ENCODE peak calls at places on chromosomes 1 and 21, in eight cellular contexts. One of them, this sample, is unnamed.

GRCh38 chr21:45322960-45323461 is 35.3 kb upstream of the POFUT2 start:
- DNase-seq in progenitor cell of endocrine pancreas: no peak
- DNase-seq in astrocyte of the spinal cord: no peak
- DNase-seq in AG09309: no peak
- DNase-seq in endothelial cell of umbilical vein: no peak
- DNase-seq in heart left ventricle: peak
- DNase-seq in tibial nerve: no peak
- DNase-seq in kidney: peak
- DNase-seq in this sample: no peak

GRCh38 chr21:42038826-42039425 is 28.8 kb upstream of the ZBTB21 start:
- DNase-seq in progenitor cell of endocrine pancreas: no peak
- DNase-seq in astrocyte of the spinal cord: peak
- DNase-seq in AG09309: peak
- DNase-seq in endothelial cell of umbilical vein: no peak
- DNase-seq in heart left ventricle: no peak
- DNase-seq in tibial nerve: no peak
- DNase-seq in kidney: peak
- DNase-seq in this sample: no peak

GRCh38 chr1:2322065-2322571 is 69.2 kb downstream of the MORN1 start:
- DNase-seq in progenitor cell of endocrine pancreas: peak
- DNase-seq in astrocyte of the spinal cord: peak
- DNase-seq in AG09309: peak
- DNase-seq in endothelial cell of umbilical vein: peak
- DNase-seq in heart left ventricle: peak
- DNase-seq in tibial nerve: peak
- DNase-seq in kidney: peak
- DNase-seq in this sample: no peak

GRCh38 chr1:7404046-7404742 is 366.9 kb upstream of the VAMP3 start:
- DNase-seq in progenitor cell of endocrine pancreas: no peak
- DNase-seq in astrocyte of the spinal cord: no peak
- DNase-seq in AG09309: no peak
- DNase-seq in endothelial cell of umbilical vein: no peak
- DNase-seq in heart left ventricle: no peak
- DNase-seq in tibial nerve: no peak
- DNase-seq in kidney: no peak
- DNase-seq in this sample: peak

GRCh38 chr1:161266096-161266679 is 7.6 kb downstream of the PCP4L1 start:
- DNase-seq in progenitor cell of endocrine pancreas: no peak
- DNase-seq in astrocyte of the spinal cord: no peak
- DNase-seq in AG09309: no peak
- DNase-seq in endothelial cell of umbilical vein: no peak
- DNase-seq in heart left ventricle: no peak
- DNase-seq in tibial nerve: no peak
- DNase-seq in kidney: no peak
- DNase-seq in this sample: no peak

GRCh38 chr1:206766251-206766856 is 4.2 kb upstream of the IL19 start:
- DNase-seq in progenitor cell of endocrine pancreas: no peak
- DNase-seq in astrocyte of the spinal cord: peak
- DNase-seq in AG09309: peak
- DNase-seq in endothelial cell of umbilical vein: no peak
- DNase-seq in heart left ventricle: no peak
- DNase-seq in tibial nerve: peak
- DNase-seq in kidney: peak
- DNase-seq in this sample: peak

GRCh38 chr1:16984717-16985116 is 4.3 kb upstream of the MFAP2 start:
- DNase-seq in progenitor cell of endocrine pancreas: no peak
- DNase-seq in astrocyte of the spinal cord: peak
- DNase-seq in AG09309: peak
- DNase-seq in endothelial cell of umbilical vein: peak
- DNase-seq in heart left ventricle: peak
- DNase-seq in tibial nerve: peak
- DNase-seq in kidney: no peak
- DNase-seq in this sample: peak

GRCh38 chr1:238469146-238469601 is 578.5 kb upstream of the ZP4 start:
- DNase-seq in progenitor cell of endocrine pancreas: no peak
- DNase-seq in astrocyte of the spinal cord: peak
- DNase-seq in AG09309: no peak
- DNase-seq in endothelial cell of umbilical vein: no peak
- DNase-seq in heart left ventricle: no peak
- DNase-seq in tibial nerve: no peak
- DNase-seq in kidney: no peak
- DNase-seq in this sample: no peak

GRCh38 chr1:217281332-217281731 is 349.6 kb downstream of the GPATCH2 start:
- DNase-seq in progenitor cell of endocrine pancreas: no peak
- DNase-seq in astrocyte of the spinal cord: no peak
- DNase-seq in AG09309: no peak
- DNase-seq in endothelial cell of umbilical vein: no peak
- DNase-seq in heart left ventricle: no peak
- DNase-seq in tibial nerve: no peak
- DNase-seq in kidney: no peak
- DNase-seq in this sample: no peak

GRCh38 chr1:209648931-209649776 is 3.1 kb downstream of the LAMB3 start:
- DNase-seq in progenitor cell of endocrine pancreas: no peak
- DNase-seq in astrocyte of the spinal cord: peak
- DNase-seq in AG09309: peak
- DNase-seq in endothelial cell of umbilical vein: peak
- DNase-seq in heart left ventricle: no peak
- DNase-seq in tibial nerve: peak
- DNase-seq in kidney: no peak
- DNase-seq in this sample: no peak

GRCh38 chr1:67611841-67612240 is 73.2 kb upstream of the GADD45A start:
- DNase-seq in progenitor cell of endocrine pancreas: no peak
- DNase-seq in astrocyte of the spinal cord: no peak
- DNase-seq in AG09309: no peak
- DNase-seq in endothelial cell of umbilical vein: no peak
- DNase-seq in heart left ventricle: no peak
- DNase-seq in tibial nerve: no peak
- DNase-seq in kidney: no peak
- DNase-seq in this sample: no peak

GRCh38 chr1:219555031-219555667 is 57.8 kb downstream of the ZC3H11B start:
- DNase-seq in progenitor cell of endocrine pancreas: no peak
- DNase-seq in astrocyte of the spinal cord: peak
- DNase-seq in AG09309: peak
- DNase-seq in endothelial cell of umbilical vein: no peak
- DNase-seq in heart left ventricle: no peak
- DNase-seq in tibial nerve: no peak
- DNase-seq in kidney: no peak
- DNase-seq in this sample: peak

GRCh38 chr1:25912076-25912831 is 6.0 kb upstream of the STMN1 start:
- DNase-seq in progenitor cell of endocrine pancreas: no peak
- DNase-seq in astrocyte of the spinal cord: peak
- DNase-seq in AG09309: no peak
- DNase-seq in endothelial cell of umbilical vein: peak
- DNase-seq in heart left ventricle: no peak
- DNase-seq in tibial nerve: no peak
- DNase-seq in kidney: no peak
- DNase-seq in this sample: no peak

GRCh38 chr1:56215771-56216170 is 363.6 kb downstream of the PLPP3 start:
- DNase-seq in progenitor cell of endocrine pancreas: no peak
- DNase-seq in astrocyte of the spinal cord: no peak
- DNase-seq in AG09309: no peak
- DNase-seq in endothelial cell of umbilical vein: no peak
- DNase-seq in heart left ventricle: no peak
- DNase-seq in tibial nerve: no peak
- DNase-seq in kidney: no peak
- DNase-seq in this sample: no peak

GRCh38 chr1:40740039-40740991 is 43.3 kb upstream of the KCNQ4 start:
- DNase-seq in progenitor cell of endocrine pancreas: no peak
- DNase-seq in astrocyte of the spinal cord: no peak
- DNase-seq in AG09309: no peak
- DNase-seq in endothelial cell of umbilical vein: no peak
- DNase-seq in heart left ventricle: no peak
- DNase-seq in tibial nerve: no peak
- DNase-seq in kidney: no peak
- DNase-seq in this sample: no peak

GRCh38 chr1:14552246-14552970 is 46.1 kb upstream of the KAZN start:
- DNase-seq in progenitor cell of endocrine pancreas: no peak
- DNase-seq in astrocyte of the spinal cord: no peak
- DNase-seq in AG09309: no peak
- DNase-seq in endothelial cell of umbilical vein: no peak
- DNase-seq in heart left ventricle: no peak
- DNase-seq in tibial nerve: no peak
- DNase-seq in kidney: no peak
- DNase-seq in this sample: no peak

DNA sequence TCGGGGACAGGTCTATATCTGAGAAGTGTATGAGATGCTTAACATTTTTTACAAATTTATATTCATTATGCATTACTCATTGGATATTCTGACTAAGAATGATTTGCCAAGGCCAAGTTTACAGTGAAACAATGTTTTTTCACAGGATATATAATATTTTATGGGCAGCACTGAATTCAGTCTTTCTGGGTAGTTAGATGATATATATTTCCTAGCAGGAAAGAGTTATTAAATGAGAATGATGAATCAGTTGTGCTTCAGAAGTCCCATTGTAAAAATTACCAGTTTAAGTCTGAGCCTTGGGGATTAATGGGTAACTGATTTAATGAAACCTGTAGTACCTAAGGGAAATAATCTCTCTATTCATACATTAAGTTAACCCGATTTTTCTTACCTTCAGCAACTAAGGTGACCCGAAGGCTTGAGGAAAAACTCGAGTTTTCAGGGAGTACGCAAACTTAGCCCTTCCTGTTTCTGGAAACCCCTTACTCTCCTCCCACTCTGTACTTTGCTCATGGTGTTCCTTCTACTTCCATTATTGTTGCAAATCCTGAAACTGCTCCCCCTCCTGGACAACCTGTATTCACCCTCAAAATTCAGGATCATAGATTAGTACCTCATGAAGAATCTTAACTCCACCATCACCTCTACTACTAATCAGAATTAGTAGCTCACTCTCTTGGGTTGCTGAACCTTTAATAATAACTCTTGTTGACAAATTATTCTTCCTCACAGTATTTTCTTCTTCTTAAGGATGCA is 135.1 kb downstream of the AK5 start:
- DNase-seq in progenitor cell of endocrine pancreas: no peak
- DNase-seq in astrocyte of the spinal cord: no peak
- DNase-seq in AG09309: no peak
- DNase-seq in endothelial cell of umbilical vein: peak
- DNase-seq in heart left ventricle: no peak
- DNase-seq in tibial nerve: no peak
- DNase-seq in kidney: no peak
- DNase-seq in this sample: no peak
- TF ChIP-seq CTCF in progenitor cell of endocrine pancreas: peak
- TF ChIP-seq CTCF in astrocyte of the spinal cord: peak
- TF ChIP-seq CTCF in AG09309: peak
- TF ChIP-seq CTCF in endothelial cell of umbilical vein: peak
- TF ChIP-seq CTCF in heart left ventricle: no peak
- TF ChIP-seq CTCF in tibial nerve: peak
- TF ChIP-seq CTCF in kidney: peak
- TF ChIP-seq CTCF in this sample: no peak

DNA sequence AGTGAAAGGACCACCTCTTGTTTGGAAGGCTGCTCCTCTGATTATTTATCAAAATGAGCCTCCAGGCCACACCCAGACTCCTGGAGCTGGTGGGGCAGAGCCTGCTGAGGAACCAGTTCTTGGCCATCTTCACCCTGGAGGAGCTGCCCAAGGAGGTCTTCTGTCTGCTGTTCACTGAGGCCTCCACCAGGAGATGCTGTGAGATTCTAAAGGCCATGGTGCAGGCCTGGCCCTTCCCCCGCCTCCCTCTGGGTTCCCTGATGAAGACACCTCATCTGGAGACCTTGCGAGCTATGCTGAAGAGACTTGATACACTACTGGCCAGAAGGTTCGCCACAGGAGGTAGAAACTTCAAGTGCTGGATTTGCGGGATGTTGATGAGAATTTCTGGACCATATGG is 61.7 kb upstream of the GJA8 start:
- DNase-seq in progenitor cell of endocrine pancreas: no peak
- DNase-seq in astrocyte of the spinal cord: no peak
- DNase-seq in AG09309: no peak
- DNase-seq in endothelial cell of umbilical vein: peak
- DNase-seq in heart left ventricle: no peak
- DNase-seq in tibial nerve: no peak
- DNase-seq in kidney: no peak
- DNase-seq in this sample: no peak
- TF ChIP-seq CTCF in progenitor cell of endocrine pancreas: no peak
- TF ChIP-seq CTCF in astrocyte of the spinal cord: no peak
- TF ChIP-seq CTCF in AG09309: no peak
- TF ChIP-seq CTCF in endothelial cell of umbilical vein: peak
- TF ChIP-seq CTCF in heart left ventricle: no peak
- TF ChIP-seq CTCF in tibial nerve: no peak
- TF ChIP-seq CTCF in kidney: no peak
- TF ChIP-seq CTCF in this sample: no peak

GRCh38 chr21:39180429-39181019 is 2.7 kb downstream of the PSMG1 start:
- DNase-seq in progenitor cell of endocrine pancreas: no peak
- DNase-seq in astrocyte of the spinal cord: no peak
- DNase-seq in AG09309: no peak
- DNase-seq in endothelial cell of umbilical vein: peak
- DNase-seq in heart left ventricle: no peak
- DNase-seq in tibial nerve: no peak
- DNase-seq in kidney: no peak
- DNase-seq in this sample: no peak
- TF ChIP-seq CTCF in progenitor cell of endocrine pancreas: peak
- TF ChIP-seq CTCF in astrocyte of the spinal cord: peak
- TF ChIP-seq CTCF in AG09309: peak
- TF ChIP-seq CTCF in endothelial cell of umbilical vein: peak
- TF ChIP-seq CTCF in heart left ventricle: no peak
- TF ChIP-seq CTCF in tibial nerve: no peak
- TF ChIP-seq CTCF in kidney: no peak
- TF ChIP-seq CTCF in this sample: no peak

GRCh38 chr1:44220001-44220751 is 6.9 kb downstream of the DMAP1 start:
- DNase-seq in progenitor cell of endocrine pancreas: no peak
- DNase-seq in astrocyte of the spinal cord: peak
- DNase-seq in AG09309: no peak
- DNase-seq in endothelial cell of umbilical vein: no peak
- DNase-seq in heart left ventricle: no peak
- DNase-seq in tibial nerve: no peak
- DNase-seq in kidney: no peak
- DNase-seq in this sample: no peak
- TF ChIP-seq CTCF in progenitor cell of endocrine pancreas: no peak
- TF ChIP-seq CTCF in astrocyte of the spinal cord: no peak
- TF ChIP-seq CTCF in AG09309: no peak
- TF ChIP-seq CTCF in endothelial cell of umbilical vein: no peak
- TF ChIP-seq CTCF in heart left ventricle: no peak
- TF ChIP-seq CTCF in tibial nerve: no peak
- TF ChIP-seq CTCF in kidney: no peak
- TF ChIP-seq CTCF in this sample: no peak